ENCODE peak calls at places on chromosomes 11 and 22, in nine cellular contexts. J is stimulated activated CD4-positive, alpha-beta T cell treated with anti-CD3 and anti-CD28 coated beads, Interleukin-1b, Interleukin-23, amount 100 ng/mL, for 1 hour; F is immature natural killer cell; D is astrocyte of the spinal cord; I is mucosa of descending colon; K is hippocampal formation; R is effector CD4-positive, alpha-beta T cell; B is KBM-7; M is kidney. Y is an unnamed sample.

GRCh38 chr11:2914475-2915195 is 14.6 kb downstream of the PHLDA2 start:
- DNase-seq in F (no peak), M (peak; percentile 54), I (no peak), R (no peak), J (no peak), B (no peak), D (no peak), K (no peak), Y (no peak)

GRCh38 chr22:45918455-45919370 is 58.2 kb downstream of the WNT7B start:
- DNase-seq in B (no peak), R (no peak), J (no peak), I (no peak), K (no peak), D (peak; percentile 48), M (peak; percentile 90), F (no peak), Y (no peak)

GRCh38 chr11:116427337-116427902 is 345.4 kb downstream of the BUD13 start:
- DNase-seq in K (no peak), D (no peak), B (no peak), I (no peak), R (no peak), F (no peak), J (no peak), M (no peak), Y (no peak)

GRCh38 chr11:12094872-12095800 is 15.3 kb upstream of the MICAL2 start:
- DNase-seq in B (peak; percentile 70), R (no peak), F (no peak), D (no peak), M (no peak), I (peak; percentile 90), K (no peak), J (no peak), Y (no peak)

GRCh38 chr22:41574847-41575381 is 14.1 kb downstream of the CSDC2 start:
- DNase-seq in M (peak; percentile 92), F (no peak), J (no peak), R (no peak), B (no peak), D (no peak), K (no peak), I (peak; percentile 49), Y (no peak)

GRCh38 chr11:36540998-36541397 is 26.8 kb upstream of the RAG1 start:
- DNase-seq in M (no peak), D (peak; percentile 31), R (no peak), J (no peak), B (peak; percentile 33), K (no peak), I (peak; percentile 73), F (peak; percentile 21), Y (peak; percentile 78)

GRCh38 chr11:82790723-82791487 is 57.2 kb upstream of the FAM181B start:
- DNase-seq in F (no peak), R (no peak), J (no peak), I (no peak), D (peak; percentile 8), M (no peak), K (no peak), B (no peak), Y (no peak)

GRCh38 chr22:26322179-26322905 is 106.7 kb upstream of the ASPHD2 start:
- DNase-seq in J (no peak), D (peak; percentile 53), R (no peak), F (no peak), M (no peak), K (no peak), I (no peak), B (no peak), Y (peak; percentile 13)

GRCh38 chr22:43921361-43921760 is 2.2 kb upstream of the PNPLA3 start:
- DNase-seq in I (no peak), J (no peak), K (peak; percentile 7), R (no peak), M (no peak), F (no peak), D (peak; percentile 70), B (no peak), Y (peak; percentile 38)

GRCh38 chr11:88174627-88175003 is 628 bp downstream of the RAB38 start:
- DNase-seq in J (no peak), D (peak; percentile 67), R (no peak), F (peak; percentile 45), I (peak; percentile 65), K (peak; percentile 3), M (peak; percentile 87), B (peak; percentile 70), Y (peak; percentile 67)

GRCh38 chr22:46738961-46739870 is 1.2 kb upstream of the CERK start:
- DNase-seq in K (peak; percentile 21), J (no peak), M (peak; percentile 78), R (peak; percentile 81), I (peak; percentile 87), F (peak; percentile 60), D (peak; percentile 68), B (peak; percentile 58), Y (peak; percentile 66)

GRCh38 chr11:47992959-47993820 is 12.8 kb downstream of the PTPRJ start:
- DNase-seq in J (no peak), B (no peak), R (no peak), M (peak; percentile 60), I (no peak), K (no peak), F (no peak), D (peak; percentile 82), Y (peak; percentile 83)

GRCh38 chr22:22380098-22381030 is 128.2 kb downstream of the ZNF280B start:
- DNase-seq in J (no peak), K (no peak), B (no peak), R (no peak), I (peak; percentile 29), M (no peak), D (no peak), F (no peak), Y (no peak)

GRCh38 chr11:12061851-12062560 is 48.4 kb upstream of the MICAL2 start:
- DNase-seq in F (peak; percentile 41), K (no peak), J (no peak), B (no peak), M (peak; percentile 12), D (no peak), R (no peak), I (no peak), Y (no peak)